ENCODE peak calls at places on chromosomes 7 and 10, in five cellular contexts. X is HepG2, U is SK-N-SH, Y is K562, M is GM12878. P is an unnamed sample.

GRCh38 chr10:29540016-29540415 is 94.8 kb downstream of the SVIL start:
- DNase-seq in Y (no peak), M (no peak), U (no peak), X (no peak), P (no peak)

GRCh38 chr7:3267928-3268690 is 32.9 kb upstream of the SDK1 start:
- DNase-seq in X (no peak), U (no peak), M (no peak), Y (no peak), P (no peak)

GRCh38 chr7:43295429-43295828 is 183.0 kb downstream of the HECW1 start:
- DNase-seq in Y (no peak), X (no peak), M (no peak), U (no peak), P (no peak)

GRCh38 chr10:71961831-71962230 is 2.4 kb upstream of the CHST3 start:
- DNase-seq in Y (no peak), U (no peak), X (no peak), M (no peak), P (no peak)

GRCh38 chr7:19919156-19920085 is 146.0 kb upstream of the TMEM196 start:
- DNase-seq in U (no peak), M (no peak), X (no peak), Y (no peak), P (no peak)

GRCh38 chr10:71259815-71260501 is 47.6 kb downstream of the UNC5B start:
- DNase-seq in X (no peak), U (no peak), M (no peak), Y (no peak), P (no peak)

GRCh38 chr7:18469332-18469731 is 26.2 kb upstream of the HDAC9 start:
- DNase-seq in X (no peak), M (no peak), Y (no peak), U (no peak), P (no peak)

GRCh38 chr10:91901784-91902677 is 7.3 kb downstream of the FGFBP3 start:
- DNase-seq in M (no peak), U (no peak), Y (peak; percentile 9), X (peak; percentile 79), P (no peak)

GRCh38 chr7:80362677-80363076 is 149.2 kb downstream of the GNAT3 start:
- DNase-seq in Y (no peak), X (no peak), M (no peak), U (no peak), P (no peak)

GRCh38 chr7:45161842-45162241 is 4.3 kb downstream of the RAMP3 start:
- DNase-seq in X (no peak), M (no peak), Y (no peak), U (no peak), P (no peak)

GRCh38 chr7:86653919-86654659 is 10.4 kb downstream of the GRM3 start:
- DNase-seq in U (no peak), M (no peak), Y (no peak), X (no peak), P (peak; percentile 14)

GRCh38 chr7:107939472-107940145 is 48.6 kb downstream of the DLD start:
- DNase-seq in U (no peak), X (no peak), Y (no peak), M (no peak), P (no peak)

GRCh38 chr7:130444230-130444629 is 3.4 kb upstream of the CEP41 start:
- DNase-seq in U (no peak), X (no peak), M (no peak), Y (no peak), P (no peak)

GRCh38 chr10:100829103-100829870 is 83.5 kb upstream of the SLF2 start:
- DNase-seq in Y (peak; percentile 36), U (peak; percentile 72), X (no peak), M (no peak), P (no peak)

GRCh38 chr7:77415474-77415821 is 701 bp downstream of the GSAP start:
- DNase-seq in X (no peak), U (no peak), Y (no peak), M (no peak), P (no peak)

GRCh38 chr10:42963302-42963701 is 113.6 kb upstream of the RET start:
- DNase-seq in X (no peak), M (no peak), U (no peak), Y (no peak), P (no peak)

GRCh38 chr10:110651044-110651958 is 7.2 kb downstream of the RBM20 start:
- DNase-seq in X (no peak), Y (no peak), M (no peak), U (peak; percentile 45), P (no peak)

GRCh38 chr7:87934699-87935372 is 785 bp downstream of the ADAM22 start:
- DNase-seq in M (no peak), X (no peak), Y (no peak), U (peak; percentile 81), P (peak; percentile 31)

GRCh38 chr7:128437426-128438332 is 18.0 kb upstream of the HILPDA start:
- DNase-seq in Y (no peak), U (no peak), X (no peak), M (no peak), P (no peak)

GRCh38 chr7:28759373-28760013 is 198.6 kb downstream of the TRIL start:
- DNase-seq in Y (no peak), X (no peak), U (no peak), M (no peak), P (no peak)

GRCh38 chr7:155536451-155536850 is 9.9 kb downstream of the CNPY1 start:
- DNase-seq in X (no peak), U (no peak), M (no peak), Y (no peak), P (no peak)
- TF ChIP-seq FOXM1 in X (no peak), U (no peak), M (no peak), Y (no peak), P (no peak)

GRCh38 chr10:103499881-103500280 is 6.4 kb downstream of the NEURL1 start:
- DNase-seq in M (no peak), Y (no peak), U (no peak), X (no peak), P (no peak)
- TF ChIP-seq FOXM1 in M (no peak), Y (no peak), U (no peak), X (no peak), P (no peak)

GRCh38 chr7:154911411-154911810 is 91.5 kb downstream of the PAXIP1 start:
- DNase-seq in M (no peak), X (no peak), Y (no peak), U (no peak), P (no peak)

GRCh38 chr7:154914580-154915380 is 88.1 kb downstream of the PAXIP1 start:
- DNase-seq in X (no peak), Y (no peak), U (peak; percentile 81), M (no peak), P (no peak)

GRCh38 chr7:154911862-154912261 is 91.1 kb downstream of the PAXIP1 start:
- DNase-seq in Y (no peak), M (no peak), U (peak; percentile 19), X (no peak), P (no peak)

GRCh38 chr7:154913645-154914579 is 89.0 kb downstream of the PAXIP1 start:
- DNase-seq in M (no peak), Y (peak; percentile 97), U (peak; percentile 96), X (peak; percentile 76), P (peak; percentile 93)

DNA sequence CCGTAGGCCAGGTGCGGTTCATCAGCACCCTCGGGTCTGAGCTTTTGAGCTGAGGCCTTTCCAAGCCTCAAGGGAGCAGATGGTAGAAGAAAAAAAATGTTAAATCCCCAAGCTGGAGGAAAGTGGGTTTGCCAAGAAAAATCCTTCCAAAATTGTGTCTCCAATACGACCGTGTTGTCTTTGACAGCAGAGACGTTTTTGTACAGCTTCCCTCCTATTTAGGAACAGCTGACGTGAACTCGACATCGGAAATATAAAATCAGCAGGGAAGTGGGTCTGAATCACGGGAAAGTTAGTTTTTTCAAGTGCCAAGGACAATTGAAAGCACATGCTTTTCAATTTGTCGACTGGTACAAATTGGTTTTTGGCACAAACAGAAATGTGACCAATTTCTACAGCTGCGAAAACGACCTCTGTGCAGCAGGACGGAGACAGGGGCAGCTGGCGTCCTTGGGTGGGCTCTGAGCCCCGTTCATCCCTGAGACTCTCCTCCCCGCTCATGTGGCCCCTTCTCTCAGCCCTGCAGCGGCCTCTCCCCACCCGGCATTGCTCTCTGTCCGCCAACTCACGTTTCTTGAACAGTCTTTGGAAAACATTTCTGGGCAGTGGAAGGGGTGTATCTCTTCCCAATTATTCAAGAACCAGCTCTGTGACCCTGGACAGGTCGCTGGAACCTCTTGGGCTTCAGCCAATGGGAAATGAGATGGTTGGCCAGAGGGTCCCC is 89.8 kb downstream of the PAXIP1 start:
- DNase-seq in X (no peak), M (no peak), U (peak; percentile 32), Y (no peak), P (no peak)
- TF ChIP-seq FOXM1 in X (no peak), M (no peak), U (no peak), Y (no peak), P (no peak)

GRCh38 chr7:35755711-35756110 is 45.1 kb upstream of the SEPTIN7 start:
- DNase-seq in Y (no peak), U (no peak), X (no peak), M (no peak), P (no peak)
- TF ChIP-seq FOXM1 in Y (no peak), U (no peak), X (no peak), M (no peak), P (no peak)

GRCh38 chr10:79502561-79503309 is 9.6 kb upstream of the EIF5AL1 start:
- DNase-seq in M (no peak), Y (no peak), X (peak; percentile 26), U (peak; percentile 52), P (peak; percentile 35)
- TF ChIP-seq FOXM1 in M (no peak), Y (no peak), X (no peak), U (no peak), P (no peak)

GRCh38 chr7:73682745-73683055 is 553 bp downstream of the DNAJC30 start:
- DNase-seq in M (no peak), Y (no peak), X (no peak), U (no peak), P (no peak)

GRCh38 chr7:73679709-73680108 is 3.5 kb downstream of the DNAJC30 start:
- DNase-seq in M (no peak), Y (no peak), X (no peak), U (no peak), P (no peak)

GRCh38 chr7:73678862-73679261 is 4.4 kb downstream of the DNAJC30 start:
- DNase-seq in Y (no peak), X (peak; percentile 35), U (no peak), M (no peak), P (no peak)

GRCh38 chr7:73681031-73681430 is 2.2 kb downstream of the DNAJC30 start:
- DNase-seq in M (no peak), U (no peak), X (no peak), Y (no peak), P (no peak)

GRCh38 chr7:73680501-73680900 is 2.8 kb downstream of the DNAJC30 start:
- DNase-seq in U (no peak), M (no peak), X (no peak), Y (no peak), P (no peak)
- TF ChIP-seq FOXM1 in U (no peak), M (no peak), X (no peak), Y (no peak), P (no peak)

GRCh38 chr7:30922596-30922995 is 10.9 kb downstream of the AQP1 start:
- DNase-seq in U (peak; percentile 12), M (no peak), Y (no peak), X (no peak), P (no peak)

GRCh38 chr7:30921540-30921930 is 9.9 kb downstream of the AQP1 start:
- DNase-seq in M (no peak), X (no peak), U (peak; percentile 31), Y (no peak), P (no peak)

GRCh38 chr7:30921951-30922401 is 10.3 kb downstream of the AQP1 start:
- DNase-seq in X (no peak), Y (no peak), M (no peak), U (no peak), P (no peak)

GRCh38 chr7:30920021-30920583 is 8.4 kb downstream of the AQP1 start:
- DNase-seq in M (no peak), Y (no peak), U (peak; percentile 17), X (no peak), P (no peak)

GRCh38 chr7:30920584-30921539 is 9.2 kb downstream of the AQP1 start:
- DNase-seq in U (peak; percentile 14), M (no peak), X (no peak), Y (peak; percentile 67), P (no peak)
- TF ChIP-seq FOXM1 in U (no peak), M (no peak), X (no peak), Y (no peak), P (no peak)